ENCODE peak calls at places on chromosomes 5 and 9, in eight cellular contexts. Y, G, V, R, C, N, B and P are unnamed samples.

GRCh38 chr5:17157916-17158529 is 59.4 kb upstream of the BASP1 start:
- DNase-seq in Y (no peak), G (peak; percentile 93), V (no peak), R (no peak), C (peak; percentile 100), N (no peak), B (peak; percentile 69), P (peak; percentile 94)

GRCh38 chr9:27566118-27566517 is 7.2 kb downstream of the C9orf72 start:
- DNase-seq in Y (no peak), G (peak; percentile 18), V (no peak), R (no peak), C (no peak), N (no peak), B (no peak), P (peak; percentile 42)

GRCh38 chr5:145975361-145976066 is 39.1 kb downstream of the SH3RF2 start:
- DNase-seq in Y (no peak), G (peak; percentile 90), V (no peak), R (peak; percentile 19), C (peak; percentile 89), N (no peak), B (peak; percentile 55), P (peak; percentile 93)

GRCh38 chr5:75049581-75050274 is 2.6 kb downstream of the GCNT4 start:
- DNase-seq in Y (no peak), G (peak; percentile 75), V (no peak), R (peak; percentile 56), C (peak; percentile 62), N (peak; percentile 89), B (peak; percentile 79), P (peak; percentile 65)

GRCh38 chr5:138873096-138873885 is 1.8 kb downstream of the LRRTM2 start:
- DNase-seq in Y (no peak), G (no peak), V (no peak), R (no peak), C (no peak), N (no peak), B (no peak), P (no peak)

GRCh38 chr9:21481470-21482057 is 549 bp downstream of the IFNE start:
- DNase-seq in Y (no peak), G (no peak), V (no peak), R (no peak), C (no peak), N (no peak), B (no peak), P (peak; percentile 35)

GRCh38 chr9:706606-707451 is 134.7 kb upstream of the DMRT1 start:
- DNase-seq in Y (peak; percentile 87), G (peak; percentile 86), V (peak; percentile 84), R (peak; percentile 29), C (peak; percentile 75), N (peak; percentile 84), B (peak; percentile 59), P (peak; percentile 72)

GRCh38 chr9:99103054-99103453 is 1.9 kb upstream of the TGFBR1 start:
- DNase-seq in Y (no peak), G (no peak), V (no peak), R (no peak), C (peak; percentile 38), N (no peak), B (no peak), P (no peak)

GRCh38 chr9:19922476-19923118 is 133.8 kb upstream of the SLC24A2 start:
- DNase-seq in Y (no peak), G (peak; percentile 84), V (no peak), R (peak; percentile 72), C (peak; percentile 46), N (peak; percentile 75), B (no peak), P (peak; percentile 66)

GRCh38 chr9:91302831-91303230 is 58.9 kb downstream of the AUH start:
- DNase-seq in Y (no peak), G (peak; percentile 71), V (no peak), R (no peak), C (peak; percentile 93), N (no peak), B (no peak), P (peak; percentile 90)

GRCh38 chr5:20694121-20694520 is 706.1 kb upstream of the CDH18 start:
- DNase-seq in Y (no peak), G (no peak), V (no peak), R (no peak), C (no peak), N (no peak), B (no peak), P (no peak)

GRCh38 chr5:164233796-164234195 is 728.4 kb downstream of the MAT2B start:
- DNase-seq in Y (no peak), G (peak; percentile 65), V (no peak), R (no peak), C (no peak), N (no peak), B (no peak), P (peak; percentile 70)

GRCh38 chr5:74953601-74953960 is 87.4 kb upstream of the FAM169A start:
- DNase-seq in Y (no peak), G (no peak), V (no peak), R (no peak), C (no peak), N (no peak), B (no peak), P (no peak)

GRCh38 chr5:53256746-53257145 is 147.2 kb upstream of the MOCS2 start:
- DNase-seq in Y (peak; percentile 59), G (peak; percentile 84), V (no peak), R (no peak), C (peak; percentile 89), N (no peak), B (no peak), P (peak; percentile 95)

GRCh38 chr5:67308988-67309688 is 112.5 kb upstream of the CD180 start:
- DNase-seq in Y (no peak), G (no peak), V (no peak), R (no peak), C (no peak), N (no peak), B (no peak), P (no peak)

GRCh38 chr9:126009047-126009446 is 261.9 kb downstream of the PBX3 start:
- DNase-seq in Y (no peak), G (no peak), V (no peak), R (no peak), C (no peak), N (peak; percentile 67), B (no peak), P (no peak)
- TF ChIP-seq CTCF in Y (no peak), G (peak; percentile 13), V (no peak), R (peak; percentile 40), C (peak; percentile 7), N (peak; percentile 62), B (no peak), P (peak; percentile 33)

GRCh38 chr9:135962696-135963307 is 1.6 kb upstream of the UBAC1 start:
- DNase-seq in Y (no peak), G (no peak), V (no peak), R (no peak), C (no peak), N (no peak), B (no peak), P (no peak)
- TF ChIP-seq CTCF in Y (no peak), G (no peak), V (no peak), R (no peak), C (no peak), N (no peak), B (no peak), P (no peak)

DNA sequence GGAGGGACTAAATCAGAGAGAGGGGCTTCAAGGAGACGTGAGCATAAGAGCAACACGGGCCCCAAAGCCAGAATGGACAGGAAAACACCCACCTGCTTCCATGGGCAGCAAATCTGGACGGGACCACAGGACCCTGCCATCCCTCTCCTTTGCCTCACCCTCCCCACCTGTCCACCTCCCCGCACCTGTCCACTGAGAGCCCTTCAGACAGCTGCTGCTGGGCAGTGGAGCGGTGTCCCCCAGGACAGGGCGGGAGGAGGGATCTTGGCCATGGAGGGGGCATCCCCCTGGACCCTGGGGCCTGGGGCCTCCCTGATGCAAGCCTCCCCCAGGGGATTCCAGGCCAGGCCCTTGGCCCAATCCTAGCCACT is 2.6 kb downstream of the CCDC183 start:
- DNase-seq in Y (no peak), G (no peak), V (no peak), R (no peak), C (no peak), N (no peak), B (no peak), P (no peak)
- TF ChIP-seq CTCF in Y (no peak), G (no peak), V (no peak), R (no peak), C (no peak), N (no peak), B (no peak), P (no peak)

DNA sequence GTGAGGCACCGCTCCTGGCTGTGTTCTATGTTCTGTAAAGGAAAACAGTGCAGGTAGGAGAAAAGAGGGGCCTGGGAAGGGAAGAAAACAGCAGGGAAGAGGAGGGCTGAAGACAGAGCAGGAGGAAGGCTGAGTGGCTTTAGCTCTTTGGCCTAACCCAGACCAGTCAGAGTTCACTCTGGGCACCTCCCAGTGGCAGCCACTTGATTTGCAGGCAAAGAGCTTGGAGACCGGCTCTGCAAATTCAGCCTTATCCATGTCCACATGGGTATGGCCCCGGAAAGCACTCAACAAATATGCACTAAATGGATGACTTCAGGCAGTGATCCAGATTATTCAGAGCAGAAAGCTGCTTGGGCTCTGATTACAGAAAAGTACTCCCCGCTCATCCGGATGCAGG is 4.4 kb upstream of the RNU6ATAC start:
- DNase-seq in Y (no peak), G (no peak), V (no peak), R (no peak), C (no peak), N (peak; percentile 81), B (no peak), P (no peak)
- TF ChIP-seq CTCF in Y (no peak), G (no peak), V (no peak), R (peak; percentile 34), C (no peak), N (peak; percentile 64), B (no peak), P (peak; percentile 7)

GRCh38 chr9:101582593-101582992 is 12.2 kb downstream of the PPP3R2 start:
- DNase-seq in Y (no peak), G (no peak), V (no peak), R (no peak), C (peak; percentile 90), N (no peak), B (no peak), P (peak; percentile 17)
- TF ChIP-seq CTCF in Y (no peak), G (no peak), V (no peak), R (no peak), C (no peak), N (no peak), B (no peak), P (no peak)

DNA sequence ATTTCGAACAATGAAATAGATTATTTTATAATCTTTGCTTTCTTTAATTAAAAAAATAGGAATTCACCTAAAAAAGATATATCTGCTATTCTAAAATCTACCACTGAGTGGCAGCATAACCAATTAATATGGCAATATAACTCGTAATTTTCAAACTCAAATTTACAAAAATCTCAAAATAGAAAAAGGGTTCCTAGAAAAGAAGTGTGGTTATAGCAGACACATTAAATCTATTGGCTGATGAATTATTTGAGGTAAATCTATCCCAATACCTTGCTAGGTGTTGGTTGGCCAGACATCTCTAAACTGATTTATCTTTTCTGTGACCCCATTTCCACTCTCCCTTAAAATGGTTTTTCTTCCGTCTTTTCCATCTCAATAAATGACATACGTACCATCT is 30.2 kb upstream of the NRG2 start:
- DNase-seq in Y (no peak), G (peak; percentile 34), V (no peak), R (peak; percentile 32), C (peak; percentile 17), N (no peak), B (no peak), P (peak; percentile 57)
- TF ChIP-seq CTCF in Y (peak; percentile 47), G (peak; percentile 44), V (peak; percentile 78), R (peak; percentile 82), C (peak; percentile 63), N (peak; percentile 86), B (peak; percentile 63), P (peak; percentile 41)

GRCh38 chr9:12716823-12717222 is 23.6 kb downstream of the TYRP1 start:
- DNase-seq in Y (no peak), G (no peak), V (no peak), R (no peak), C (no peak), N (no peak), B (no peak), P (no peak)
- TF ChIP-seq CTCF in Y (no peak), G (peak; percentile 15), V (no peak), R (peak; percentile 40), C (peak; percentile 16), N (no peak), B (no peak), P (no peak)